ENCODE peak calls at places on chromosomes 7 and 10, in five cellular contexts. L, N, V, F and W are unnamed samples.

GRCh38 chr10:21531164-21531563 is 2.9 kb upstream of the MLLT10 start:
- DNase-seq in F (no peak), L (no peak), V (no peak), N (no peak), W (no peak)

GRCh38 chr10:5441106-5441505 is 28.7 kb downstream of the NET1 start:
- DNase-seq in L (no peak), N (no peak), F (no peak), V (no peak), W (no peak)

GRCh38 chr10:944034-944831 is 12.7 kb upstream of the LARP4B start:
- DNase-seq in N (peak), V (peak), L (peak), F (peak), W (no peak)

GRCh38 chr10:23158370-23158769 is 33.7 kb upstream of the PTF1A start:
- DNase-seq in N (no peak), L (no peak), V (peak), F (peak), W (peak)

GRCh38 chr10:37992083-37992482 is 15.6 kb upstream of the ZNF25 start:
- DNase-seq in L (no peak), N (no peak), V (no peak), F (no peak), W (peak)

GRCh38 chr7:70093496-70093895 is 495.2 kb downstream of the AUTS2 start:
- DNase-seq in V (no peak), N (no peak), F (no peak), L (no peak), W (no peak)

GRCh38 chr10:119680050-119680449 is 28.9 kb downstream of the BAG3 start:
- DNase-seq in N (no peak), F (no peak), V (no peak), L (no peak), W (no peak)

GRCh38 chr7:92830047-92830446 is 6.3 kb downstream of the CDK6 start:
- DNase-seq in V (no peak), N (no peak), L (no peak), F (no peak), W (no peak)

GRCh38 chr7:111744501-111745155 is 182.3 kb upstream of the IMMP2L start:
- DNase-seq in V (no peak), F (no peak), N (no peak), L (no peak), W (no peak)

GRCh38 chr10:99234739-99235468 is 748 bp downstream of the HPSE2 start:
- DNase-seq in F (peak), V (no peak), L (no peak), N (no peak), W (no peak)

GRCh38 chr10:132036887-132037675 is 28.7 kb upstream of the JAKMIP3 start:
- DNase-seq in N (peak), V (no peak), L (no peak), F (no peak), W (no peak)

GRCh38 chr7:114148779-114149178 is 230.0 kb upstream of the PPP1R3A start:
- DNase-seq in N (no peak), F (no peak), L (no peak), V (no peak), W (no peak)

GRCh38 chr7:134520130-134520529 is 7.2 kb upstream of the AKR1B10 start:
- DNase-seq in N (no peak), L (no peak), V (no peak), F (no peak), W (no peak)
- TF ChIP-seq CTCF in N (no peak), L (no peak), V (peak), F (no peak), W (no peak)

GRCh38 chr7:1733908-1734252 is 63.8 kb downstream of the ELFN1 start:
- DNase-seq in V (no peak), N (no peak), F (no peak), L (no peak), W (no peak)

GRCh38 chr7:1732072-1732471 is 62.0 kb downstream of the ELFN1 start:
- DNase-seq in L (no peak), N (no peak), F (no peak), V (no peak), W (no peak)

GRCh38 chr7:1734331-1734730 is 64.3 kb downstream of the ELFN1 start:
- DNase-seq in V (no peak), L (no peak), F (no peak), N (no peak), W (no peak)

GRCh38 chr7:1735262-1735661 is 65.2 kb downstream of the ELFN1 start:
- DNase-seq in L (no peak), F (no peak), V (no peak), N (no peak), W (no peak)

DNA sequence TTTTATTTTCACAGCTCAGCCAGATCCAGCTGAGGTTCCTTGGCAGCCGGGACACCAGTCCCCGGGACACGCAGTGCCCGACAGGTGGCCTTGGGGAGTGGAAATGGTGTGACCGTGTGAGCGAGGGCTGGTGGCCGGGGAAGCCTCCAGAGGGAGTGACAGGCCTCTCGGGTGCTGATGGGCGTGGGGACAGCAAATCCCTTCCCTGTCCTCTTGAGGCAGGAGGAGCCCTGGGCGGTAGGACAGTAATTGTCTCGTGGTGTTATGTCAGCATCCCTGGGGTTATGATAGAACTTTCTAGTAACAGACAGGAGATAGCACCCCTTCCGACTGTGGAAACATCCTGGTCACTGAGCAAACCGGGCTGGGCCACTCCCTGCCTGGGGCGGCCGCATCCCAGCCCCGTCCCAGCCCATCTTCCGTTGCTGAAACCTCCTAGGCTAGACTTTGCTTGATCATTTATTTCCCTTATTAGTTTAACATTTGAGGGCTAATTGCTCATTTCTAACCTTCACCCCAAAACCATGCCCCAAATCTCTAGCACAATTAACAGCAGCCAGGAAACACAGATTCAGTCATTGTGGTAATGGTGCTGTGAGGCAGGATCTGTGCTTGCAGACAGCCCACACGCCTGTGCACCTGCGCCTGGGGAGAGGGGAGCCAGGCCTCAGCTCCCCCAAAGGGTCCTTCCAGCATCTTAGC is 63.3 kb downstream of the ELFN1 start:
- DNase-seq in N (peak), V (no peak), L (no peak), F (no peak), W (no peak)
- TF ChIP-seq CTCF in N (no peak), V (no peak), L (no peak), F (no peak), W (no peak)

GRCh38 chr7:133130166-133130565 is 48.3 kb upstream of the CHCHD3 start:
- DNase-seq in N (no peak), V (no peak), L (no peak), F (no peak), W (no peak)
- TF ChIP-seq CTCF in N (no peak), V (no peak), L (no peak), F (no peak), W (no peak)

DNA sequence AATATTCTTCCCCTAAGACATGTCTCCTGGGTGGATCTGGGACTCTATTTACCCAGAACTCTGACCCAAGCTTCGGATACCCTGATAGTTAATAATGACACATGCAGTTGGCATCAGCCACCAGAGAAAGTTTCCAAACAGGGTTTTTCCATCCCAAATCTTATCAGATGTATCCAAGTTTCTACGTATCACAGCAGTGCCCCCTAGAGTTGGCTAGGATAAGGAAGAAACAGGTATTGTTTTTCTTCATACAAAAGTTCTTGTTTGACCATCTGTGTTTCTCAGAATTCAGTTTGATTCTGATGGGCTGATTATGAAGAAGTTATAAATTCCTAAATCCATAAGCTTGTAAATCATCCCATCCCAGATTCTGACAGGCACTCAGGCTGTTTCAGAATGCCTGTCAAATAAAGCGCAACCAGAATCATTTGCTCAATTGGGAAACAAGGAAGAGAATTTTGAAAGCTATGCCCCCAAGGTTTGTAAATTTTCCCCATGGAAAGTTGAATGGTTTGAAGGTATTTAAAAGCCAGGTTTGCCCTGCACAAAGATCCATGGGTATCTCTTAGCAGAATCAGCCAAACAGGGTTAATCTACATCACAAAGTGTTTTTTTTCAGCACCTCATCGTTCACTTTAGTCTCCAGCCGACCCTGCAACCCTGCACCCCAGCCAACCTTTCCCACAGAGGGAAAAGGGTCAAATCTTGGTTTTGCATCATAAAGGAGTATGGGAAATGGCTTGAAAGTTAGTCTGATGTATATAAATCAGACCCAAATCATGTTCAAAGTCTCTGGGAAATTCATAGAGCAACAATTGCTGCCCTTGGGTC is 47.4 kb downstream of the NRAP start:
- DNase-seq in F (no peak), V (no peak), L (no peak), N (no peak), W (no peak)
- TF ChIP-seq CTCF in F (peak), V (peak), L (no peak), N (peak), W (no peak)

GRCh38 chr7:28536259-28536658 is 123.9 kb downstream of the CREB5 start:
- DNase-seq in L (no peak), F (no peak), V (no peak), N (no peak), W (no peak)
- TF ChIP-seq CTCF in L (no peak), F (no peak), V (peak), N (peak), W (no peak)

GRCh38 chr7:140661124-140661523 is 11.6 kb upstream of the ADCK2 start:
- DNase-seq in F (no peak), L (no peak), N (no peak), V (no peak), W (no peak)
- TF ChIP-seq CTCF in F (no peak), L (no peak), N (no peak), V (peak), W (no peak)

DNA sequence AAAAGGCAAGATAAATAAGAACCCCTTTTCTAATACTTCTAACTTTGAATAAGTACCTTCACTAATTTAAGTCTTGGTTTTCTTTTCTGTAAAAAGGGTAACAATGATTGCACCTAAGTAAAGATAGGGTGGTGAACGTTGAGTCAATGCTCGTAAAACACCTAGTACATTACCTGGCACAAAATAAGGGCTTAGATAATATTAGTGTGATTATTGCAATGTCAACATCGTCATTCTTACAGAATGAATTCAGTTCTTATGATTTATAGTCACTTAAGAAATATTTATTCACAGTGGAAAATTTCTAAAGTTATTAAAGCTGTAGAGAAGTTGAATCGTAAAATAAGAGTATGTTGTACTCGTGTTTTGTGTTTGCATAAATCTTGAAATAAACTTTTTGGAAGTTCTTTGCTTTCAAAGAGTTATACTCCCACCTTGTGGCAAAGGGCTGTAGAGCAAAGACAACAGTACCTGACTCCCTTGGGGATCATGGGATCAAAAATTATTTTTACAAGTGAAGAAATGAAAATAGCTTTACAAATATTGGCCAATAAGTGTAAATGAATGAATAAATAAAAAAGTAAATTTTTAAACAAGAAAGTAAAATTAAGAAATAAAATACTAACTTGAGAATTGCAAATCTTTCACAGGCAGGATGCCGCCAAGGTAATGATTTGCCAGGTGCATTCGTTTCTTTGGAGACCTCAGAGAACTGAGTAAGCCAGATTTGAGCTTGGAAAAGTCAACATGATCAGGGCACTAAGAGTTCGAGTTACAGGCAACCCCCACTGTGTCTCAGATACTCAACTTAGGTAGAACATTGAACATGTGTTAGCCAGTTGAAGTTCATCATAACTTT is 285.8 kb upstream of the CACNA2D1 start:
- DNase-seq in F (peak), L (no peak), N (no peak), V (peak), W (peak)
- TF ChIP-seq CTCF in F (peak), L (no peak), N (peak), V (peak), W (peak)

DNA sequence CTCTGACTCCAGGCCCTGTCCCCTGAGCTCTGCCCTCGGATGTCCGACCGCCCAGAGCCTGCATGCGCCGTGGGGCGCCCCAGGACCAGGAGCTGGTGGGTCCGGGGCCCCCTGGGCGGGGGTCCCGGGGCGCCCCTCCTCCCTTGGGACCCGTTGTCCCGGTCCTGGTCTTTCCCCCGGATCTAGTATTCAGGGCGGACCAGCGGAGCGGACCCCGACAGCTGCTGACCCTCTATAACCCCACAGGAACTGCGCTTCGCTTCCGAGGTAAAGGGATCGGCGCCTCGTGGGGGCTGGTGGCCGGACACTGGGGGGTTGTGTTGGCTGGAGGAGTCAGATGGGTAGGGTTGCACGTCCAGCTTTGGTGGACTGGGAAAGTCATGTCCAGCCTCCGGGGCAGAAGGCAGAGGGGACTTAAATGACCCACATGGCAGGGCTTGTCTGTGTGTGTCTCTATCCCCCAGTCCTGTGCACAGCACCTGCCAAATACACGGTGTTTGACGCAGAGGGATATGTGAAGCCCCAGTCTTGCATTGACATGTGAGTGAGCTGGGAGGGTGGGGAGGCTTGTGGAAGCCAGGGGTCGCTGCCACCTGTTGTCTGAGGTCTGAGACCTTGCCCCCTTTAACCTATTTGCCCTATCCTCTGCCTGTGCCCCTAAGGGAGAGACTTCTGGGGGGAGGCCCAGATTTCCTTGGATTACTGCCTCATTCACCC is 548 bp downstream of the MOSPD3 start:
- DNase-seq in L (no peak), V (no peak), N (no peak), F (no peak), W (no peak)
- TF ChIP-seq CTCF in L (no peak), V (no peak), N (no peak), F (peak), W (no peak)